ENCODE peak calls at places on chromosomes 4 and X, in five cellular contexts. F, K, G, P and V are unnamed samples.

GRCh38 chr4:16125571-16126445 is 42.0 kb upstream of the PROM1 start:
- DNase-seq in F (no peak), K (no peak), G (no peak), P (no peak), V (no peak)

GRCh38 chr4:122548452-122548851 is 72.4 kb downstream of the IL21 start:
- DNase-seq in F (peak), K (no peak), G (no peak), P (no peak), V (peak)

GRCh38 chr4:175891863-175892262 is 79.8 kb upstream of the GPM6A start:
- DNase-seq in F (peak), K (no peak), G (peak), P (no peak), V (peak)

GRCh38 chr4:11618666-11619282 is 190.1 kb upstream of the HS3ST1 start:
- DNase-seq in F (no peak), K (no peak), G (peak), P (no peak), V (no peak)

GRCh38 chr4:102759835-102760644 is 728 bp downstream of the MANBA start:
- DNase-seq in F (peak), K (no peak), G (peak), P (peak), V (peak)

GRCh38 chr4:32010221-32010620 is 1290.1 kb downstream of the PCDH7 start:
- DNase-seq in F (no peak), K (no peak), G (no peak), P (no peak), V (no peak)

GRCh38 chrX:71493111-71493613 is 39.7 kb upstream of the OGT start:
- DNase-seq in F (no peak), K (no peak), G (peak), P (peak), V (peak)

GRCh38 chrX:69232945-69233344 is 67.7 kb upstream of the PJA1 start:
- DNase-seq in F (no peak), K (no peak), G (no peak), P (no peak), V (no peak)

GRCh38 chr4:107034982-107035710 is 967 bp downstream of the DKK2 start:
- DNase-seq in F (peak), K (no peak), G (no peak), P (no peak), V (peak)

GRCh38 chr4:16573744-16574143 is 324.7 kb downstream of the LDB2 start:
- DNase-seq in F (peak), K (no peak), G (no peak), P (peak), V (peak)

GRCh38 chrX:53094584-53094908 is 604 bp downstream of the KANTR start:
- DNase-seq in F (no peak), K (no peak), G (no peak), P (no peak), V (no peak)

GRCh38 chr4:149823770-149824221 is 8.2 kb upstream of the IQCM start:
- DNase-seq in F (peak), K (no peak), G (no peak), P (no peak), V (peak)

GRCh38 chr4:82652062-82652461 is 90.3 kb upstream of the TMEM150C start:
- DNase-seq in F (peak), K (no peak), G (no peak), P (no peak), V (peak)

GRCh38 chr4:114558446-114559020 is 40.1 kb upstream of the UGT8 start:
- DNase-seq in F (peak), K (no peak), G (peak), P (no peak), V (no peak)

GRCh38 chr4:25978327-25978726 is 64.3 kb downstream of the SMIM20 start:
- DNase-seq in F (no peak), K (no peak), G (no peak), P (no peak), V (no peak)

GRCh38 chr4:142983111-142983510 is 137.0 kb upstream of the INPP4B start:
- DNase-seq in F (no peak), K (no peak), G (no peak), P (no peak), V (no peak)

GRCh38 chr4:142983612-142984011 is 137.5 kb upstream of the INPP4B start:
- DNase-seq in F (no peak), K (no peak), G (no peak), P (no peak), V (no peak)

GRCh38 chr4:142984871-142985585 is 138.9 kb upstream of the INPP4B start:
- DNase-seq in F (peak), K (no peak), G (peak), P (no peak), V (peak)
- TF ChIP-seq CTCF in F (peak), K (peak), G (peak), P (peak), V (peak)

GRCh38 chrX:16712116-16712824 is at the start of gene CTPS2:
- DNase-seq in F (peak), K (peak), G (peak), P (peak), V (peak)

GRCh38 chrX:16714504-16714903 is 2.0 kb upstream of the CTPS2 start:
- DNase-seq in F (no peak), K (no peak), G (no peak), P (no peak), V (no peak)

GRCh38 chrX:16711219-16712115 is 1.0 kb downstream of the CTPS2 start:
- DNase-seq in F (no peak), K (no peak), G (no peak), P (no peak), V (no peak)

GRCh38 chrX:16708016-16708415 is 4.5 kb downstream of the CTPS2 start:
- DNase-seq in F (no peak), K (no peak), G (no peak), P (no peak), V (no peak)

DNA sequence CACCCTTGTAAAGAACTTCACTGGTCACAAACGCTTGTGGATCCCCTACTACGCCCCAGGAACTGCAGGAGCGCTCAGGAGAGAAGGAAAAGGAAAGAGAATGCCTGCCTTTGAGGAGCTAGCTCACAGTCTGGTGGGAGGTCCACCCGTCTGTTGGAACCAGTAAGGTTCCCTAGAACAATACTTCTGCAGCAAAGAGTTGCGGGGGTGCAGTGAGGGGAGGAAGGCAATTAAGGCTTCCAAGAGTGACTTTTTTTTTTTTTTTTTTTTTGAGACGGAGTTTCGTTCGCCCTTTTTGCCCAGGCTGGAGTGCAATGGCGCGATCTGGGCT is 321 bp upstream of the CTPS2 start:
- DNase-seq in F (no peak), K (no peak), G (no peak), P (no peak), V (no peak)
- H3K4me3 ChIP-seq in F (peak), K (no peak), G (peak), P (peak), V (peak)

GRCh38 chrX:48695524-48695875 is 1.0 kb upstream of the SUV39H1 start:
- DNase-seq in F (no peak), K (no peak), G (no peak), P (no peak), V (no peak)

GRCh38 chrX:48696301-48697181 is at the start of gene SUV39H1:
- DNase-seq in F (peak), K (peak), G (peak), P (peak), V (peak)

GRCh38 chrX:48694776-48695523 is 1.6 kb upstream of the SUV39H1 start:
- DNase-seq in F (no peak), K (no peak), G (no peak), P (no peak), V (no peak)

GRCh38 chrX:48697182-48697727 is 721 bp downstream of the SUV39H1 start:
- DNase-seq in F (no peak), K (no peak), G (no peak), P (no peak), V (no peak)

GRCh38 chrX:48695925-48696300 is 621 bp upstream of the SUV39H1 start:
- DNase-seq in F (no peak), K (no peak), G (peak), P (no peak), V (no peak)
- TF ChIP-seq CTCF in F (no peak), K (no peak), G (no peak), P (no peak), V (no peak)

DNA sequence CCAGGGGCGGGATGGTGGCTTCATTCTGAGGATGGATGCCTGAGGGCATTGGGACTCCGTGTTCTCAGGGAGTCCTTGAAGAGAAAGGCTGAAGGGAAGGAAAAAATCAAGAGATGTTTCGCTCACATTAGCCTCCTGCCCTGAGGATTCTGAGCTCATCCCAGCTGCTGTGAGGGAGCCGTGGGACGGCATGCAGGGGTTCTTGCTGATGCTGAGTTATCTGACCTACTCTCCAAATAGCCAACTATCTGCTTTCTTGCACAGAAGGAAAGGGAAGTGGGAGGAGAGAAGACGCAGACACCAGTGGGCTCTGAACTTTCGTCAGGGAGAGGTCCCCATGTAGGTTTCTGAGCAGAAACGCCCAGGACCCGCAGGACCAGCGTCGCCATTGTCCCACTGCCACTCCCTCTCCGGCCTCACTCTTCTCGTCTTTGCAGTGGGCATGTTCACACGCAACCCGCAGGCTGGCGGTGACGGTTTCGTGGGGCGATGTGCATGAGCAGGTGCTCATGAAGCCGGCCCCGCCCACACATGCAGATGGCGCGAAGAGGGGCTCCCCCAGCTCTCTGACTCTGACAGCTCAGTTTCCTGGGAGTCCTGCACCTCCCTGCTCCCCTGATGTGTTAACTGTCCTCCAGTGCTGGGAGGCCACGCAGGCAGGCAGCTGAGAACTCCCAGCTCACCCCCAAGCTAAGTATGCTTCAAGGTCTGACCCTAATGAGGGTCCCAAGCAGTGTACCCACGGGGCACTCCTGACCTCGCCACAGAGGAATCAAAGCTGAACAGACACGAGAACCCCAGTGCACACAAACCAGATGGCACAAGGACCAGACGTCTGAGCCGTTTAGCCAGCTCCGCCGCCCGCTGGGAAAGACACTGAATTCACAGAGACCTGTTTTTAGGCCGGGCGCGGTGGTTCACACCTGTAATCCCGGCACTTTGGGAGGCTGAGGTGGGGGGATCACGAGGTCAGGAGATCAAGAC is 13.6 kb upstream of the ABLIM2 start:
- DNase-seq in F (no peak), K (no peak), G (no peak), P (no peak), V (peak)
- H3K4me3 ChIP-seq in F (no peak), K (no peak), G (no peak), P (no peak), V (no peak)

GRCh38 chr4:73615613-73616012 is 4.6 kb downstream of the RASSF6 start:
- DNase-seq in F (no peak), K (no peak), G (no peak), P (no peak), V (no peak)
- TF ChIP-seq CTCF in F (peak), K (no peak), G (no peak), P (no peak), V (no peak)

DNA sequence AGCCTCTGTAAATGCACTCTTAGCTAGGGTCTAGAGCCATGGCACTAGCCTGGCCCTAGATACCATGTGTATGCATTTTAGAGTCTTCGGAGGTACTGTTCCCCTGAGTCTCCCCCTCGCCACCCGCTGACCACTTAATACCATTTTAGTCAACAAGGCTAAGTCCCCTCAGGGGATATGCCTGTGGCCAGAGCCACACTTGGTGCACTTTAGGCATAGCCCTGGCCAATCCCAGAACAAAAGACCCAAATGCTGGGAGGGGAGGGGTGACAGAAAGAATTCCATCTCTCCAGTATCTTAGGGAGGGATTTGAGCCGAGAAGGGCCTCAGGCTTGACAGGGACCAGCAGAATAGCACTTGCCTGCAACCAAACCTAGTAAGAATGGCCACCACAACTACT is 28.6 kb upstream of the BCORL1 start:
- DNase-seq in F (no peak), K (no peak), G (no peak), P (no peak), V (no peak)
- H3K4me3 ChIP-seq in F (no peak), K (no peak), G (no peak), P (no peak), V (no peak)

DNA sequence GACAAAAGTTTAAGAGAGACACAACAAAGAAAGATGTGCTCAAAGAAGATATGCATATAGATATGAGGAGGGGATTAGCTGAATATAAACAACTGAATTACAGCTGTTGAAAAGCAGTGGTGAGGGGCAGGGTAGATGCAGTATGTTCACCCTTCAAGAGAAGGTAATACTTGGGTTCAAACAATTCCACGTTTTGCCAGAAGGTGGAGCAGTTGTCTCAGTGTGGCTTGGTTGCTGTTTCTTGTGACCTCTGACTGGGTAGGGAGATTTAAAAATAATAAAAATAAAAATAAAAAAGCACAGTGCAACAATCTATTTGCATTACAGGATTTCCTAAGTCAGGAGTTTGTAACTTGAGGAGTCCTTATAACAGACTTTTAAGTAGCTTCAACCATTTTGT is 23.3 kb downstream of the PHOX2B start:
- DNase-seq in F (no peak), K (no peak), G (no peak), P (no peak), V (no peak)
- TF ChIP-seq CTCF in F (peak), K (no peak), G (no peak), P (no peak), V (peak)

DNA sequence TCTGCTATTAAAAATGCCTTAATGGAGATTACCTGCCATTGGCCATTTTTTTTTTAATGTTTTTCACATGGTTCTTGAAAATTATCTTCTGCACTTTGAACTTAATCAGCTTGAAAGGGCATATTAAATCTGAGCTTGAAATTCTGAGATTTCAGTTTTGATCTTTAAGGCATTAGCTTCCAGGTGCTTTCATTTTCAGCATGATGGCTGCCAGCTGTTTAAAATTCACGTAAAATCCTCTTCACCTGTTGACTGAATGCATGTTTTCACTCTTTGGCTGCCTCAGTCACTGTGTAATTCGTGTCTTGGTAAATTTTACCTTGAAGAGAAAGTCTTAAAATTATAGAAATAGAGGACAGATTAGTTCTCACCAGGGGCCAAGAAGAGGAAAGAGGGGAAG is 39.6 kb downstream of the SMAD1 start:
- DNase-seq in F (no peak), K (no peak), G (no peak), P (no peak), V (no peak)
- H3K4me3 ChIP-seq in F (no peak), K (no peak), G (no peak), P (no peak), V (no peak)